ENCODE peak calls at places on chromosomes 3 and 15, in six cellular contexts. One of them, this sample, is unnamed.

GRCh38 chr3:159829056-159829995 is 159.3 kb upstream of the IL12A start:
- DNase-seq in SK-N-SH: peak; percentile 70
- DNase-seq in Panc1: no peak
- DNase-seq in stomach: no peak
- DNase-seq in breast epithelium: peak; percentile 64
- DNase-seq in K562: no peak
- DNase-seq in this sample: peak; percentile 88

GRCh38 chr3:141277451-141277850 is 45.8 kb downstream of the PXYLP1 start:
- DNase-seq in SK-N-SH: no peak
- DNase-seq in Panc1: no peak
- DNase-seq in stomach: no peak
- DNase-seq in breast epithelium: no peak
- DNase-seq in K562: no peak
- DNase-seq in this sample: no peak

GRCh38 chr15:91186892-91187644 is 87.0 kb downstream of the SV2B start:
- DNase-seq in SK-N-SH: no peak
- DNase-seq in Panc1: no peak
- DNase-seq in stomach: no peak
- DNase-seq in breast epithelium: no peak
- DNase-seq in K562: no peak
- DNase-seq in this sample: peak; percentile 20

GRCh38 chr3:193945126-193945525 is 190.8 kb upstream of the HES1 start:
- DNase-seq in SK-N-SH: no peak
- DNase-seq in Panc1: no peak
- DNase-seq in stomach: no peak
- DNase-seq in breast epithelium: no peak
- DNase-seq in K562: no peak
- DNase-seq in this sample: no peak

GRCh38 chr3:126522363-126522788 is 1.6 kb upstream of the CHST13 start:
- DNase-seq in SK-N-SH: peak; percentile 88
- DNase-seq in Panc1: peak; percentile 25
- DNase-seq in stomach: peak; percentile 55
- DNase-seq in breast epithelium: peak; percentile 63
- DNase-seq in K562: peak; percentile 62
- DNase-seq in this sample: peak; percentile 37

GRCh38 chr3:58333206-58334012 is 717 bp downstream of the PXK start:
- DNase-seq in SK-N-SH: peak; percentile 68
- DNase-seq in Panc1: no peak
- DNase-seq in stomach: peak; percentile 29
- DNase-seq in breast epithelium: no peak
- DNase-seq in K562: peak; percentile 21
- DNase-seq in this sample: peak; percentile 39

GRCh38 chr3:146638718-146639117 is 33.6 kb upstream of the PLSCR5 start:
- DNase-seq in SK-N-SH: no peak
- DNase-seq in Panc1: no peak
- DNase-seq in stomach: no peak
- DNase-seq in breast epithelium: no peak
- DNase-seq in K562: no peak
- DNase-seq in this sample: no peak

GRCh38 chr3:30719536-30719935 is 113.1 kb downstream of the TGFBR2 start:
- DNase-seq in SK-N-SH: no peak
- DNase-seq in Panc1: no peak
- DNase-seq in stomach: no peak
- DNase-seq in breast epithelium: no peak
- DNase-seq in K562: no peak
- DNase-seq in this sample: no peak

GRCh38 chr3:72413228-72413627 is 435.0 kb downstream of the SHQ1 start:
- DNase-seq in SK-N-SH: no peak
- DNase-seq in Panc1: no peak
- DNase-seq in stomach: no peak
- DNase-seq in breast epithelium: no peak
- DNase-seq in K562: no peak
- DNase-seq in this sample: no peak

DNA sequence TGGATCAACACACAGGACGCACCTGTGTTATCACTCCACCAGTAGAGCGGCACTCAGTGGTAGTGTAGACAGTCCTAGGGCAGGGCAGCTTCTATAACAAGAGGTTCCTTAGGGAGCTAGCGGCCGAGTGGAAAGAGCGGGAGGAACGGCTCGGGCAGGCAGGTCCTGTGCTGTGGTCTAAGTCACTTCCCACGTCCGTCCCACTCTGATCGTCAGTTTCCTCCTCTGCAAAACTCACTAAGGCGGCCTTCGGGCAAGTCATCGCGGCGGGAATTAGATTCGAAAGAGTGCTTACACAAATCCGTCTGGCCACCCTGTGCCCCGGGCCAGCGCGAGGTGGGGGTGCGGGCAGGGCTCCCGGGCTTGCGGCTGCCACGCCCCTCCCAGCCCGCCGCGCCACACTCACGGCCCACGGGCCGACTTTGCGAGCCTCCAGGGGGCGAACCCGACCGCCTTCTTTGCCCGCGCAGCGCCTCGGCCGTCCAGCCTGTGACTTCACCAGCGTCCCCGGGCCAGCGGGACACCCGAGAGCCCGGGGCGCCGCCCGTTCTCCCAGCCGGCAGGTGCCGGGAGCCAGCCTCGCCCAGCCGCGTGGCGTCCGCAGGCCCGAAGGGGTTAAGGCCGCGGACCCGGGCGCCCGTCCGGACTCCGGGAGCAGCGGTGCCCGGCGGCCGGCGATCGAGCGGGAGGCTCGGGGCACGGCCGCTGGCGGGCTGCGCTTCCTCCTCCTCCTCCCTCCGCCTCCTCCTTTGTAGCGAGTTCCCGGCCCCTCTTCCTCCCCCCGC is 426 bp upstream of the CORO2B start:
- DNase-seq in SK-N-SH: peak; percentile 81
- DNase-seq in Panc1: no peak
- DNase-seq in stomach: peak; percentile 48
- DNase-seq in breast epithelium: no peak
- DNase-seq in K562: no peak
- DNase-seq in this sample: no peak
- TF ChIP-seq POLR2AphosphoS5 in SK-N-SH: no peak
- TF ChIP-seq POLR2AphosphoS5 in Panc1: no peak
- TF ChIP-seq POLR2AphosphoS5 in stomach: no peak
- TF ChIP-seq POLR2AphosphoS5 in breast epithelium: no peak
- TF ChIP-seq POLR2AphosphoS5 in K562: no peak
- TF ChIP-seq POLR2AphosphoS5 in this sample: no peak

GRCh38 chr3:132716372-132716771 is 5.8 kb downstream of the NPHP3 start:
- DNase-seq in SK-N-SH: no peak
- DNase-seq in Panc1: no peak
- DNase-seq in stomach: no peak
- DNase-seq in breast epithelium: no peak
- DNase-seq in K562: no peak
- DNase-seq in this sample: no peak
- TF ChIP-seq POLR2AphosphoS5 in SK-N-SH: no peak
- TF ChIP-seq POLR2AphosphoS5 in Panc1: no peak
- TF ChIP-seq POLR2AphosphoS5 in stomach: no peak
- TF ChIP-seq POLR2AphosphoS5 in breast epithelium: no peak
- TF ChIP-seq POLR2AphosphoS5 in K562: no peak
- TF ChIP-seq POLR2AphosphoS5 in this sample: no peak

DNA sequence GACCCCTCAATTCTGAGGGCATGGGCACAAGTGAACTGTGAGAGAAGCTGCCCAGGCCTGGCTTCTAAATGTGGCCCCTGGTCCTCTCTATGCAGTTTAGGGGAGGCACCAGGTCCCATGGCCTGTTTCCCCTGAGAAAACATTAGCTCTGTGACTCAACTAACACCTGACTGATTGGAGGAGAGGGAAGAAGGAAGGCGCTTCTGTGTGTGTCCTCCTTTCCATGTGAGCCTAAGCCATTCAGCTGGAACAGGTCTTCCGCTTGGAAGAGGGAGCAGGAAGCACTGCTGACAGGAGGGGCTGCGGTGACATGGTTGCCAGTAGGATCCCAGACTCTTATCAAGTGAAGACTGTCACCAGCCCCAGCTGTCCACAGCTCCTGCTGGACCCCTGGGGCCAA is 79.5 kb downstream of the MYLK start:
- DNase-seq in SK-N-SH: no peak
- DNase-seq in Panc1: no peak
- DNase-seq in stomach: no peak
- DNase-seq in breast epithelium: no peak
- DNase-seq in K562: no peak
- DNase-seq in this sample: no peak
- TF ChIP-seq POLR2AphosphoS5 in SK-N-SH: no peak
- TF ChIP-seq POLR2AphosphoS5 in Panc1: no peak
- TF ChIP-seq POLR2AphosphoS5 in stomach: no peak
- TF ChIP-seq POLR2AphosphoS5 in breast epithelium: no peak
- TF ChIP-seq POLR2AphosphoS5 in K562: no peak
- TF ChIP-seq POLR2AphosphoS5 in this sample: no peak

DNA sequence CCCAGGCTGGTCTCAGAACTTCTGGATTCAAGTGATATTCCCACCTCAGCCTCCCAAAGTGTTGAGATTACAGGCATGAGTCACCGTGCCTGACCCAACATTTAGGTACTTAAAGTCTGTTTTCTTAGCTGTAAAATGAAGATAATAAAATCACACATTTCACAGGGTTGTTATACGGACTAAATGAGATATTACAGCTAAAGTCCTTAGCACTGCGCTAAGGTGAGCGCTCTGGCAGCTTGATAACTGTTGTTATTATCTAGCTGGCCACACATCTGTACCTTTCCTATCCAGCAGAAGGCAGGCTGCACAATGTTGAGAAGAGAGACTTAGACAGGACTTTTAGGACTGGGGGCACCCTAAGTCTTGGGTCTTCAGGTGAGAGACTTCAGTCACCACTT is 2.7 kb upstream of the LIPH start:
- DNase-seq in SK-N-SH: no peak
- DNase-seq in Panc1: no peak
- DNase-seq in stomach: no peak
- DNase-seq in breast epithelium: no peak
- DNase-seq in K562: peak; percentile 41
- DNase-seq in this sample: no peak
- TF ChIP-seq POLR2AphosphoS5 in SK-N-SH: no peak
- TF ChIP-seq POLR2AphosphoS5 in Panc1: no peak
- TF ChIP-seq POLR2AphosphoS5 in stomach: no peak
- TF ChIP-seq POLR2AphosphoS5 in breast epithelium: no peak
- TF ChIP-seq POLR2AphosphoS5 in K562: peak; percentile 75
- TF ChIP-seq POLR2AphosphoS5 in this sample: no peak